ENCODE peak calls at places on chromosomes 7 and 10, in ten cellular contexts. K is CD8-positive, alpha-beta T cell; Y is A549; S is GM23248; N is neuronal stem cell; T is upper lobe of right lung; U is CD8-positive, alpha-beta memory T cell; H is left ventricle myocardium inferior; M is heart right ventricle; L is right lobe of liver. P is an unnamed sample. For H3K9me3, the result is how much of the 10 kb centered on the place peaks cover.

GRCh38 chr7:118389629-118390028 is 165.1 kb downstream of the ANKRD7 start:
- DNase-seq in K (no peak), Y (no peak), S (no peak), N (no peak), T (no peak), U (no peak), H (no peak), M (no peak), L (no peak), P (no peak)

GRCh38 chr7:102897211-102897621 is 15.6 kb upstream of the LRRC17 start:
- DNase-seq in K (no peak), Y (no peak), S (no peak), N (no peak), T (no peak), U (no peak), H (no peak), M (no peak), L (no peak), P (no peak)

GRCh38 chr7:148501707-148502139 is 88.8 kb upstream of the C7orf33 start:
- DNase-seq in K (no peak), Y (no peak), S (peak), N (no peak), T (no peak), U (no peak), H (no peak), M (no peak), L (no peak), P (peak)

GRCh38 chr10:531541-531940 is 157.9 kb downstream of the DIP2C start:
- DNase-seq in K (no peak), Y (no peak), S (no peak), N (no peak), T (no peak), U (no peak), H (no peak), M (no peak), L (no peak), P (no peak)

GRCh38 chr10:103746598-103746997 is 108.8 kb downstream of the SH3PXD2A start:
- DNase-seq in K (no peak), Y (no peak), S (no peak), N (no peak), T (no peak), U (no peak), H (no peak), M (no peak), L (no peak), P (no peak)

GRCh38 chr10:14923972-14924371 is 29.9 kb downstream of the DCLRE1C start:
- DNase-seq in K (no peak), Y (peak), S (no peak), N (no peak), T (no peak), U (no peak), H (no peak), M (no peak), L (no peak), P (no peak)

GRCh38 chr7:130913721-130914588 is 179.9 kb upstream of the KLF14 start:
- DNase-seq in K (no peak), Y (no peak), S (peak), N (no peak), T (no peak), U (no peak), H (no peak), M (no peak), L (no peak), P (no peak)

GRCh38 chr7:131004371-131004770 is 270.4 kb upstream of the KLF14 start:
- DNase-seq in K (no peak), Y (no peak), S (no peak), N (no peak), T (no peak), U (no peak), H (no peak), M (no peak), L (no peak), P (no peak)

GRCh38 chr10:104089621-104090020 is 3.9 kb upstream of the COL17A1 start:
- DNase-seq in K (no peak), Y (no peak), S (peak), N (no peak), T (no peak), U (no peak), H (no peak), M (no peak), L (no peak), P (no peak)

GRCh38 chr7:73683916-73684693 is 708 bp downstream of the BUD23 start:
- DNase-seq in K (no peak), Y (no peak), S (peak), N (no peak), T (no peak), U (no peak), H (no peak), M (no peak), L (no peak), P (no peak)

GRCh38 chr10:91316486-91316885 is 93.7 kb upstream of the HECTD2 start:
- DNase-seq in K (no peak), Y (no peak), S (no peak), N (no peak), T (no peak), U (no peak), H (no peak), M (no peak), L (no peak), P (no peak)

GRCh38 chr10:116742367-116743265 is at the start of gene HSPA12A:
- DNase-seq in K (peak), Y (peak), S (peak), N (peak), T (peak), U (peak), H (peak), M (peak), L (peak), P (peak)

GRCh38 chr7:90816511-90817142 is 220.5 kb downstream of the CDK14 start:
- DNase-seq in K (no peak), Y (peak), S (peak), N (no peak), T (no peak), U (no peak), H (no peak), M (no peak), L (no peak), P (no peak)

GRCh38 chr7:192035-192649 is at the start of gene FAM20C:
- DNase-seq in K (peak), Y (peak), S (peak), N (peak), T (peak), U (peak), H (peak), M (peak), L (peak), P (peak)

GRCh38 chr10:62076872-62077271 is 175.4 kb downstream of the ARID5B start:
- DNase-seq in K (no peak), Y (peak), S (peak), N (no peak), T (no peak), U (no peak), H (no peak), M (no peak), L (no peak), P (no peak)

GRCh38 chr7:107643407-107643806 is 17.2 kb upstream of the SLC26A4 start:
- DNase-seq in K (no peak), Y (no peak), S (peak), N (no peak), T (no peak), U (no peak), H (no peak), M (no peak), L (no peak), P (no peak)

GRCh38 chr7:50792342-50793114 is 9.8 kb upstream of the GRB10 start:
- DNase-seq in K (no peak), Y (peak), S (peak), N (no peak), T (peak), U (no peak), H (peak), M (peak), L (peak), P (peak)

GRCh38 chr7:66352071-66352470 is 146.9 kb downstream of the TPST1 start:
- DNase-seq in K (no peak), Y (no peak), S (peak), N (no peak), T (no peak), U (no peak), H (no peak), M (no peak), L (no peak), P (no peak)

GRCh38 chr10:126124923-126125322 is 228.6 kb downstream of the FANK1 start:
- DNase-seq in K (no peak), Y (no peak), S (peak), N (no peak), T (no peak), U (no peak), H (no peak), M (no peak), L (no peak), P (no peak)

GRCh38 chr10:119242191-119242590 is 34.8 kb downstream of the GRK5 start:
- DNase-seq in K (no peak), Y (no peak), S (no peak), N (no peak), T (no peak), U (no peak), H (no peak), M (no peak), L (no peak), P (no peak)

GRCh38 chr10:34954142-34954541 is 136.0 kb downstream of the CUL2 start:
- DNase-seq in K (no peak), Y (no peak), S (no peak), N (no peak), T (peak), U (no peak), H (no peak), M (no peak), L (no peak), P (peak)

GRCh38 chr7:44289341-44290249 is 35.8 kb downstream of the CAMK2B start:
- DNase-seq in K (peak), Y (no peak), S (no peak), N (no peak), T (peak), U (no peak), H (peak), M (peak), L (peak), P (peak)

GRCh38 chr10:86961481-86962091 is 3.2 kb downstream of the SNCG start:
- DNase-seq in K (no peak), Y (no peak), S (peak), N (no peak), T (no peak), U (no peak), H (no peak), M (no peak), L (no peak), P (no peak)

GRCh38 chr7:33418251-33418701 is 288.9 kb downstream of the BBS9 start:
- DNase-seq in K (no peak), Y (no peak), S (peak), N (peak), T (no peak), U (no peak), H (no peak), M (no peak), L (no peak), P (no peak)

GRCh38 chr7:4010206-4010605 is 671.9 kb upstream of the FOXK1 start:
- DNase-seq in K (no peak), Y (no peak), S (no peak), N (no peak), T (no peak), U (no peak), H (no peak), M (no peak), L (no peak), P (no peak)

GRCh38 chr7:159030490-159031134 is 114.1 kb downstream of the VIPR2 start:
- DNase-seq in K (peak), Y (peak), S (peak), N (no peak), T (peak), U (no peak), H (peak), M (peak), L (peak), P (peak)

GRCh38 chr10:18523858-18524257 is 127.5 kb downstream of the NSUN6 start:
- DNase-seq in K (no peak), Y (no peak), S (no peak), N (no peak), T (no peak), U (no peak), H (no peak), M (no peak), L (no peak), P (no peak)

GRCh38 chr7:32034052-32034451 is 36.2 kb downstream of the PDE1C start:
- DNase-seq in K (no peak), Y (no peak), S (no peak), N (no peak), T (no peak), U (no peak), H (no peak), M (no peak), L (no peak), P (no peak)

GRCh38 chr7:137146012-137146455 is 197.5 kb downstream of the PTN start:
- DNase-seq in K (no peak), Y (no peak), S (peak), N (no peak), T (no peak), U (no peak), H (no peak), M (no peak), L (no peak), P (no peak)

GRCh38 chr10:52491246-52492000 is 177.3 kb downstream of the DKK1 start:
- DNase-seq in K (no peak), Y (no peak), S (peak), N (no peak), T (no peak), U (no peak), H (no peak), M (no peak), L (no peak), P (no peak)

GRCh38 chr7:151550601-151551286 is 31.0 kb upstream of the RHEB start:
- DNase-seq in K (no peak), Y (peak), S (peak), N (no peak), T (peak), U (no peak), H (no peak), M (no peak), L (peak), P (peak)

GRCh38 chr7:116209561-116210070 is 723 bp upstream of the TES start:
- DNase-seq in K (peak), Y (no peak), S (peak), N (no peak), T (no peak), U (no peak), H (no peak), M (no peak), L (no peak), P (no peak)

GRCh38 chr10:6460861-6461409 is 119.1 kb downstream of the PRKCQ start:
- DNase-seq in K (no peak), Y (no peak), S (no peak), N (no peak), T (no peak), U (no peak), H (no peak), M (no peak), L (no peak), P (no peak)

GRCh38 chr10:6461961-6462360 is 118.1 kb downstream of the PRKCQ start:
- DNase-seq in K (no peak), Y (no peak), S (no peak), N (no peak), T (no peak), U (no peak), H (no peak), M (no peak), L (no peak), P (no peak)

GRCh38 chr10:6456067-6456466 is 124.0 kb downstream of the PRKCQ start:
- DNase-seq in K (no peak), Y (no peak), S (no peak), N (no peak), T (no peak), U (no peak), H (no peak), M (no peak), L (no peak), P (no peak)

GRCh38 chr10:6457376-6457775 is 122.7 kb downstream of the PRKCQ start:
- DNase-seq in K (no peak), Y (no peak), S (no peak), N (no peak), T (no peak), U (no peak), H (no peak), M (no peak), L (no peak), P (no peak)

GRCh38 chr10:6458814-6459213 is 121.3 kb downstream of the PRKCQ start:
- DNase-seq in K (no peak), Y (no peak), S (no peak), N (no peak), T (no peak), U (no peak), H (no peak), M (no peak), L (no peak), P (no peak)
- H3K27ac ChIP-seq in K (no peak), Y (no peak), S (no peak), N (no peak), T (no peak), U (no peak), H (no peak), M (no peak), L (no peak), P (no peak)

DNA sequence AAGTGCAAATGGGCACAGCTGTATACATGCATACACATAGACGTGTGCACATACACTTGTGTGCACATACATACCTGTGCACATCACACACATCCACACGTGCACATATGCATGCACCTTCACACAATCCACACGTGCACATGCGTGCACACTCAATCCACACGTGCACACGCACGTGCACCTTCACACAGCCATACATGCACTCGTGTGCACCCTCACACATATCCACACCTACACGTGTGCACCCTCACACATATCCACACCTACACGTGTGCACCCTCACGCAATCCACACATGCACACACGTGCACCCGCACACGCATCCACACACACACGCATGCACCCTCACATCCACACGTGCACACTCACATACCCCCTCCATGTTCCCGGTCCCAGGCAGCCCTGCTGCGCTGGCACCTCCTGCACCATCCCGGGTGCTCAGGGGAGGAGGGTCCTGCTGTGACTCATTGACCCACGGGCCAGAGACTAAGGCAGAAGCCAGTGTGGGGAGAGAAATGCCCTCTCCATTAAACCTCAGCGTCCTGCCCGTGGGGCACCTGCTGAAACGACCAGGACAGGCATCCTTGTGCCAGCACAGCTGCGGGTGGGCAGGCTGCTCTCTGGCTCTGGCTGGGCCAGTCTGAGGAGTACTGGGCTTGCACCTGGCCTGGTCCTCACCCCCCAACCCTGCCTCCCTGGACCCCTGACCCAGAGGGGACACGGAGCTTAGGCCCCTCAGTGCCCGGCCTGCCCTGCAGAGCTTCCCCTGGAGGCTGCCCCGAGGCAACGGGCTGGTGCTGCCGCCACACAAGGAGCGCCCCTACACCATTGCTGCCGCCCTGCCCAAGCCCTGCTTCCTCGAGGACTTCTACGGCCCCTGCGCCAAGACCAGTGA is 17.8 kb upstream of the UTF1 start:
- DNase-seq in K (no peak), Y (no peak), S (no peak), N (no peak), T (no peak), U (no peak), H (no peak), M (peak), L (no peak), P (no peak)
- H3K9me3 ChIP-seq in K (under half), Y (under half), S (under half), N (under half), T (under half), U (under half), H (under half), M (under half), L (under half), P (under half)

DNA sequence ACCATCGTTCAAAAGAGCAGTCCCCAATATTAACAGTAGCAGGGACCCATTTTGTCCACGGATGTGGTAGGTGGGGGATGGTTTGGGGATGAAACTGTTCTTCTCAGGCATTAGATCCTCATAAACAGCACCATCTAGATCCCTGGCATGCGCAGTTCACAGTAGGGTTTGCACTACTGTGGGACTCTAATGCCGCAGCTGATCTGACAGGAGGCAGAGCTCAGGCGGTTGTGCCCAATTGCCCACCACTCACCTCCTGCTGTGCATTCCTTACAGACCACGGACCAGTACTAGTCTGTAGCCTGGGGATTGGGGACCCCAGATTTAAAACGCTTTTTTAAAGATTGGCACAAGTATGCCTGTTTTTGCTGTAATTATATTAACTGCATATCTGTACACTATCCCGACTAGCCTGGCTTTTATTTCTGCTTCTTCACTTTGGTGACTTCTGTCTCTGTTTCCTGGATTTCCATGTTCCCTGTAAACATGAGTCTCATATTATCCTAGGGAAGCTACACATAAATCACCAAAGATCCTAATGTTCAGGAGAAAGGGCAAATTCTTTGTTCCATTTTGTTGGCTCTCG is 163.3 kb upstream of the AKR1E2 start:
- DNase-seq in K (no peak), Y (peak), S (peak), N (no peak), T (no peak), U (no peak), H (no peak), M (no peak), L (no peak), P (no peak)
- H3K27ac ChIP-seq in K (no peak), Y (peak), S (peak), N (no peak), T (peak), U (no peak), H (peak), M (peak), L (peak), P (no peak)

GRCh38 chr10:37685741-37686683 is 171.4 kb downstream of the ZNF248 start:
- DNase-seq in K (no peak), Y (no peak), S (no peak), N (no peak), T (no peak), U (no peak), H (no peak), M (no peak), L (no peak), P (no peak)
- H3K9me3 ChIP-seq in K (under half), Y (under half), S (under half), N (under half), T (under half), U (under half), H (under half), M (under half), L (under half), P (under half)

DNA sequence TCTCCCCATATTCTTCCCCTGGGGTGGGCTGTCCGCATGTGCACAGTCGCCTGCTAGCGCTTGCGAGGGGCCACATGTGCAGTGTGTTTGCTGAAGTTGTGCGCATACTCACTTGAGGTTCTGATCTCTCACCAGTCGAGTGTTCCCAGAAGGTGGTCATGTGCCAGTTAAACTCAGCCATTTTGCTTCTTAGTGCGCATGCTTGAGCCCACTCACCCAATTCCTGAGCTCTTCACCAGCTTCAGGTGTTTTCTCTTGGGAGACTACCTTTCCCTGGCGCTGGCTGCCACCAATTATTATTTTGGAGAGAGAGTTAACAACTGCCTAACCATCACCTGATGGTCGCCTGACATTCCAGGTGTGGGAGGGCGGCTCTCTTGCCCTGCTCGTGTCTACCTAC is 25.2 kb upstream of the CPN1 start:
- DNase-seq in K (no peak), Y (no peak), S (no peak), N (no peak), T (no peak), U (no peak), H (no peak), M (no peak), L (no peak), P (no peak)
- H3K27ac ChIP-seq in K (no peak), Y (no peak), S (no peak), N (no peak), T (no peak), U (no peak), H (no peak), M (no peak), L (no peak), P (no peak)

P was measured in body of pancreas.